ENCODE peak calls at places on chromosome 10, in seven cellular contexts. H, S, A, I, W, F and V are unnamed samples.

GRCh38 chr10:65234261-65234660 is 1691.6 kb upstream of the LRRTM3 start:
- DNase-seq in H (no peak), S (no peak), A (no peak), I (no peak), W (no peak), F (no peak), V (no peak)

GRCh38 chr10:21297525-21298383 is 227.7 kb downstream of the SKIDA1 start:
- DNase-seq in H (no peak), S (no peak), A (no peak), I (no peak), W (no peak), F (no peak), V (no peak)

GRCh38 chr10:120948889-120949382 is 97.8 kb downstream of the WDR11 start:
- DNase-seq in H (no peak), S (peak), A (peak), I (peak), W (peak), F (peak), V (peak)

GRCh38 chr10:89793649-89794254 is 92.4 kb downstream of the KIF20B start:
- DNase-seq in H (peak), S (peak), A (no peak), I (no peak), W (no peak), F (no peak), V (peak)

GRCh38 chr10:31770307-31770902 is 158.2 kb downstream of the ARHGAP12 start:
- DNase-seq in H (peak), S (peak), A (no peak), I (peak), W (no peak), F (no peak), V (peak)

GRCh38 chr10:126640391-126640790 is 30.1 kb downstream of the C10orf90 start:
- DNase-seq in H (no peak), S (no peak), A (no peak), I (no peak), W (no peak), F (no peak), V (no peak)

GRCh38 chr10:18918545-18918944 is 130.1 kb upstream of the MALRD1 start:
- DNase-seq in H (no peak), S (no peak), A (no peak), I (no peak), W (no peak), F (no peak), V (no peak)

GRCh38 chr10:103763374-103764202 is 91.8 kb downstream of the SH3PXD2A start:
- DNase-seq in H (no peak), S (peak), A (no peak), I (no peak), W (no peak), F (no peak), V (no peak)

GRCh38 chr10:77768046-77768445 is 130.4 kb upstream of the KCNMA1 start:
- DNase-seq in H (no peak), S (no peak), A (no peak), I (no peak), W (no peak), F (no peak), V (no peak)

GRCh38 chr10:105699504-105699903 is 1058.4 kb downstream of the SORCS3 start:
- DNase-seq in H (no peak), S (no peak), A (no peak), I (no peak), W (no peak), F (no peak), V (no peak)

GRCh38 chr10:115956225-115957009 is 316.6 kb downstream of the GFRA1 start:
- DNase-seq in H (no peak), S (no peak), A (no peak), I (no peak), W (no peak), F (no peak), V (no peak)

GRCh38 chr10:3122486-3123205 is 49.9 kb downstream of the PITRM1 start:
- DNase-seq in H (no peak), S (no peak), A (no peak), I (no peak), W (no peak), F (no peak), V (no peak)

GRCh38 chr10:114694735-114695134 is 36.7 kb upstream of the ABLIM1 start:
- DNase-seq in H (peak), S (peak), A (no peak), I (peak), W (no peak), F (no peak), V (peak)

DNA sequence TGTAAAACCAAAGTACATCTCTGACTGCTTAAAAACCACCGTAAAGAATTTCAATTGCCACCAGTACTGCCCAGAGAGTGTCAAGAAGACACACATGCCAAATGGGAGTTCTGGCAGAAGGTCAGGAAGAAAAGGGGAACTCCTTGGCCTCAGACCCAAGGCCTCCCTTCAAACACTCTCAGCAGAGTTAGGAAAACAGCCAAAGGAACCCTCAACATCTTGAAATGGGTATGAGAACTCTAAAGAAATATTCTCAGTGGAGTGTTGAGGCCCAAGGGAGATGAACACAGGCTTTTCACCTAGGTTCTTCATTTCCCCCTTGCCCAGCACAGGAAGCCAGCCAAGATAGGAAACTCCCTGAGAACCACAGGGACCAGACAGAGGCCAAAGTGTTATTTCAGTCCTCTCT is 96.1 kb upstream of the ASAH2 start:
- DNase-seq in H (no peak), S (no peak), A (no peak), I (no peak), W (no peak), F (no peak), V (no peak)
- TF ChIP-seq EP300 in H (no peak), S (no peak), A (no peak), I (no peak), W (no peak), F (no peak), V (no peak)

GRCh38 chr10:7703140-7703539 is at the start of gene ITIH2:
- DNase-seq in H (no peak), S (no peak), A (no peak), I (no peak), W (no peak), F (no peak), V (no peak)
- TF ChIP-seq EP300 in H (no peak), S (no peak), A (no peak), I (no peak), W (no peak), F (no peak), V (no peak)

DNA sequence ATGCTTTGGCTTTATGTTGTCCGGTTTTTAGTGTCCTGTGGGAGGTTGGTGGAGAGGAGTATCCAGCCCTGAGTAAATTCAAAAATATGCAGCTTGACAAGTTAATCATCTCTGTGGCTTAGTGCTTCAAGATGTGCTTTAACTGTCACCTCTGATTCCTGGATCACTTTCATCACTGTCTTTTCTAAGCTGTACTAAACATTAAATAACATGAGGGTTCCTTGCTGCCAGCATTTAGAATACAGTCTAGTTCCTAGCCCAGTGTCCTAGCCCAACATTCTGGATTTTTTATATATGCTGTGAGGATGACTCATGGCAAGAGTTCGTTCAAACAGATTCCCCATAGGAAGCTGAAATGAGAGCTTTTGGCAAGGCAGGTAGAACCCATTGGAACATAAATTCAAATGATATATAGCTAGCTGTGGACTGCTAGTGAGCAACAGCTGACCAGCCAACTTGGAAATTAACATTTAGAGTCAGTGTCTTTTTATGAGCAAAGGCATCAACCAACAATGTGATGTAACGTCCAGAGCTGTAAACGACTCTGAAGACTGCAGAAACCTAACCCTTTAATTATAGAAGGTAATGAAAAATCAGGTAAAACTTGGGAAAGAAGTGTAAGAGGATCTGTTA is 80.6 kb upstream of the OIT3 start:
- DNase-seq in H (peak), S (no peak), A (no peak), I (no peak), W (no peak), F (no peak), V (no peak)
- TF ChIP-seq EP300 in H (no peak), S (no peak), A (no peak), I (no peak), W (no peak), F (no peak), V (peak)

DNA sequence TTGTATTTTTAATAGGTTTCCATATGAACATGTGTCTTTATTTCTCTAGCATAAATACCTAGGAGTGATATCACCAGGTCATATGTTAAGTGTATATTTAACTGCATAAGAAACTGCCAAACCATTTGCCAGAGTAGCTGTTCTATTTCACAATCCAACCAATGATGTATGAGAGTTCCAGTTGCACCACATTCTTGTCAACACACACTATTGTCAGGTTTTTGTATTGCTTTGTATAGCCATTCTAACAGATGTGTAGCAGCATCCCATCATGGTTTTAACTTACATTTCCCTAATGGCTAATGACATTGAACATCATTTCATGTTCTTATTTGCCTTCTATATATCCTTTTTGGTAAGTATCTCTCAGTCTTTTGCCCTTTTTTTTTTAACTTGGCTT is 4.1 kb downstream of the CUZD1 start:
- DNase-seq in H (no peak), S (no peak), A (no peak), I (no peak), W (no peak), F (no peak), V (no peak)
- TF ChIP-seq EP300 in H (no peak), S (no peak), A (no peak), I (no peak), W (no peak), F (no peak), V (no peak)

DNA sequence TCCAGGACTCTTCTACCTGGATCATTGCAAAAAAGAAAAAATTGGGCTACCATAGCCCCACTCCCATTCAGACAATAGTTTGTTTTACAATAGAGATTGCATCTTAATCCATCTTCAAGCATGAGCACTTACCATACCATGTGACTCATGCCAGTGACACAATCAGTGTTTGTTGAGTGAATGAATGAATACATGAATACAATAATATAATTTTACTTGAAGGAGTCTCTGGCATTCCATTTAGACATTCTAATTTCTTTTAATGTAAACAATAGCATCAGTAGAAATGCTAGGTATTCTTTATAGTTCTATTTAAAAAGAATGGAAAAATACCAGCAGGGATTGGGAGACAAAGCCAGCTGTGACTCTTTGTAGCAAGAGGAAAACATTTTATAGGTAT is 141.6 kb upstream of the AKR1E2 start:
- DNase-seq in H (no peak), S (no peak), A (no peak), I (no peak), W (no peak), F (no peak), V (no peak)
- TF ChIP-seq EP300 in H (no peak), S (no peak), A (no peak), I (no peak), W (no peak), F (no peak), V (no peak)

GRCh38 chr10:125633517-125633999 is 49.4 kb downstream of the TEX36 start:
- DNase-seq in H (no peak), S (no peak), A (no peak), I (no peak), W (no peak), F (no peak), V (no peak)
- TF ChIP-seq EP300 in H (no peak), S (no peak), A (no peak), I (no peak), W (no peak), F (no peak), V (no peak)

GRCh38 chr10:10039600-10039999 is 978.1 kb upstream of the CELF2 start:
- DNase-seq in H (no peak), S (no peak), A (no peak), I (no peak), W (no peak), F (no peak), V (no peak)
- TF ChIP-seq EP300 in H (no peak), S (no peak), A (no peak), I (no peak), W (no peak), F (no peak), V (no peak)

GRCh38 chr10:101321073-101321472 is 32.9 kb upstream of the BTRC start:
- DNase-seq in H (no peak), S (no peak), A (no peak), I (no peak), W (no peak), F (no peak), V (no peak)

GRCh38 chr10:101323495-101323894 is 30.5 kb upstream of the BTRC start:
- DNase-seq in H (no peak), S (no peak), A (no peak), I (no peak), W (no peak), F (no peak), V (no peak)

GRCh38 chr10:101319241-101319915 is 34.6 kb upstream of the BTRC start:
- DNase-seq in H (no peak), S (no peak), A (no peak), I (no peak), W (no peak), F (no peak), V (no peak)

DNA sequence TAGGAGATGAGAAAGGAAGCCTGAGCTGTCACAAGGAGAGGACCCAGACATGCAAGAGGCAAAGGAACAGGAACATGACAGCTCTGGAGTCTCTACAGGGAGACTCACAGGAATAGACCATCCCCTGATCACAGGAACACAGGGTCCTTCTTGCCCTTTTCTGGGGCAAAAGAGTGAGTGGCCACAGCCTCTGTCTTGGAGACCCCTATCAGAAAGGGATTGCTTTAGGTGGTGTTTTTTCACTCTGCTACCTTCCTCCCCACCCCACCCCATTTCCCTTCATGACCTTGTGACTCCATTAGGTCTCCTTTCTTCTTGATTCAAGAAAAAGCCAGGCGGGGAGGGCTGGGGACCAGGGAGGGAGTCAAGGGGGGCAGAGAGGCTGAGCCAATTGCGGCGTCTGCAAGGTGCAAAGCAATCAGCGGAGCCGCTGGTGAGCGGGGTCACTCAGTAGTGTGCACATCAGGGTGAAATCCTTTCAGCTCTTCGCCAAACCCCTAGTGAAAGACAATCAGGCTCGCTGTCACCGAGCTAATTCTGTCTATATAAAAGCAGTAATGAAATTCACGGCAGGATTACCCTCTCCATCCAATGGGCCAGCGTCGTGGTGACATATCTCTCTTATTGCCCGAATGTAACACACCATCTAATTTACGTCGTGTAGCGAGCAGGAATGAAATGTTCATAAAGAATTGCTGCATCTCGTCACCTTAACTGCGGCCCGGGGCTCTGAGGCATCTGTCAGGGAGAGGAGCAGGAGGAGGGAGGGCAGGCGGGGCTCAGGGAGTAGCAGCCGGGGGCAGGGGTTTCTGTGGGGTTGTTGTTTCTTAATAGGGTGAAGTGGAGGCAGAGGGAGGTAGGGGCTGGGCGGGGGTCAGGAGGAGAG is 31.5 kb upstream of the BTRC start:
- DNase-seq in H (no peak), S (no peak), A (no peak), I (no peak), W (no peak), F (no peak), V (peak)
- TF ChIP-seq EP300 in H (no peak), S (no peak), A (no peak), I (no peak), W (no peak), F (no peak), V (peak)